ENCODE peak calls at places on chromosomes 3 and 15, in nine cellular contexts. O is HFFc6; I is AG09319; P is activated gamma-delta T cell treated with Interleukin-2 at 50 U/mL for 16 hours; S is HTR-8/SVneo; A is GM12865; H is astrocyte of the cerebellum; M is hippocampal formation; Y is activated naive CD8-positive, alpha-beta T cell treated with anti-CD3 and anti-CD28 coated beads, Interleukin-2, amount 50 U/mL, for 24 hours. T is an unnamed sample.

GRCh38 chr15:42163947-42164550 is 7.6 kb upstream of the PLA2G4F start:
- DNase-seq in O (no peak), S (no peak), M (no peak), I (no peak), P (no peak), Y (no peak), H (no peak), A (no peak), T (no peak)

GRCh38 chr3:190073264-190073663 is 47.4 kb downstream of the P3H2 start:
- DNase-seq in I (no peak), P (no peak), H (no peak), S (no peak), Y (no peak), A (peak), O (no peak), M (no peak), T (no peak)

GRCh38 chr3:126117786-126118185 is 33.9 kb upstream of the SLC41A3 start:
- DNase-seq in I (no peak), O (no peak), A (no peak), P (no peak), H (no peak), Y (no peak), S (no peak), M (no peak), T (no peak)

GRCh38 chr3:184327171-184327570 is 10.2 kb upstream of the FAM131A start:
- DNase-seq in H (no peak), P (no peak), O (no peak), S (no peak), Y (no peak), A (no peak), I (no peak), M (no peak), T (no peak)

GRCh38 chr3:107199962-107200465 is 177.2 kb upstream of the CCDC54 start:
- DNase-seq in O (no peak), M (no peak), S (no peak), P (no peak), I (no peak), Y (no peak), A (no peak), H (no peak), T (no peak)

GRCh38 chr3:194879991-194880939 is 194.6 kb downstream of the FAM43A start:
- DNase-seq in P (no peak), O (no peak), H (peak), S (no peak), Y (no peak), A (no peak), M (no peak), I (no peak), T (no peak)

GRCh38 chr3:57961828-57962447 is 46.3 kb upstream of the FLNB start:
- DNase-seq in P (no peak), O (peak), H (no peak), I (no peak), Y (no peak), M (no peak), S (no peak), A (peak), T (no peak)

GRCh38 chr3:113557374-113557773 is 25.0 kb downstream of the SIDT1 start:
- DNase-seq in Y (no peak), I (no peak), M (no peak), P (no peak), A (peak), O (peak), H (no peak), S (peak), T (no peak)

GRCh38 chr3:30473374-30474051 is 132.9 kb upstream of the TGFBR2 start:
- DNase-seq in A (no peak), H (no peak), S (no peak), P (no peak), I (no peak), M (no peak), Y (no peak), O (peak), T (no peak)

GRCh38 chr3:141441381-141442365 is 45.2 kb upstream of the RASA2 start:
- DNase-seq in O (peak), S (peak), H (no peak), I (no peak), M (no peak), Y (peak), P (peak), A (peak), T (no peak)

GRCh38 chr15:70486451-70487379 is 276.6 kb downstream of the UACA start:
- DNase-seq in S (no peak), A (peak), P (peak), Y (peak), M (peak), I (peak), O (peak), H (peak), T (no peak)

GRCh38 chr3:156577731-156578130 is 22.8 kb upstream of the SSR3 start:
- DNase-seq in M (no peak), S (no peak), P (no peak), I (no peak), A (no peak), Y (no peak), O (no peak), H (no peak), T (no peak)

GRCh38 chr15:65532738-65533051 is 2.4 kb downstream of the HACD3 start:
- DNase-seq in A (peak), Y (no peak), H (no peak), S (no peak), M (no peak), O (peak), P (no peak), I (no peak), T (no peak)

GRCh38 chr3:141401584-141402475 is 33.5 kb downstream of the ZBTB38 start:
- DNase-seq in P (peak), H (no peak), A (peak), M (peak), O (no peak), I (no peak), Y (peak), S (peak), T (no peak)

GRCh38 chr15:76147906-76148553 is 88.2 kb downstream of the TMEM266 start:
- DNase-seq in S (peak), Y (peak), M (no peak), P (peak), A (peak), I (no peak), O (no peak), H (no peak), T (no peak)

GRCh38 chr15:62453356-62453755 is 288.3 kb upstream of the C2CD4B start:
- DNase-seq in H (no peak), M (no peak), I (no peak), Y (no peak), S (no peak), A (peak), O (no peak), P (no peak), T (no peak)

GRCh38 chr15:95669146-95669922 is 661.2 kb upstream of the NR2F2 start:
- DNase-seq in H (no peak), S (peak), A (peak), P (no peak), M (no peak), I (no peak), O (no peak), Y (no peak), T (no peak)

GRCh38 chr3:196198771-196199753 is 12.1 kb downstream of the ZDHHC19 start:
- DNase-seq in P (no peak), M (no peak), O (no peak), S (no peak), Y (no peak), H (no peak), A (no peak), I (no peak), T (no peak)